ENCODE peak calls at places on chromosomes 7 and 10, in five cellular contexts. One of them, this sample, is unnamed.

GRCh38 chr10:52119507-52119906 is 194.6 kb upstream of the DKK1 start:
- DNase-seq in epithelial cell of esophagus: peak
- DNase-seq in glutamatergic neuron: no peak
- DNase-seq in AG09309: no peak
- DNase-seq in Calu3: no peak
- DNase-seq in this sample: no peak

GRCh38 chr7:151058766-151059361 is 525 bp upstream of the SLC4A2 start:
- DNase-seq in epithelial cell of esophagus: peak
- DNase-seq in glutamatergic neuron: no peak
- DNase-seq in AG09309: no peak
- DNase-seq in Calu3: no peak
- DNase-seq in this sample: peak

GRCh38 chr10:24237801-24238390 is 29.0 kb downstream of the KIAA1217 start:
- DNase-seq in epithelial cell of esophagus: no peak
- DNase-seq in glutamatergic neuron: no peak
- DNase-seq in AG09309: no peak
- DNase-seq in Calu3: no peak
- DNase-seq in this sample: no peak

GRCh38 chr7:149196151-149196704 is 882 bp downstream of the ZNF282 start:
- DNase-seq in epithelial cell of esophagus: peak
- DNase-seq in glutamatergic neuron: peak
- DNase-seq in AG09309: no peak
- DNase-seq in Calu3: no peak
- DNase-seq in this sample: peak

GRCh38 chr7:1015631-1016121 is 28.7 kb upstream of the GPR146 start:
- DNase-seq in epithelial cell of esophagus: no peak
- DNase-seq in glutamatergic neuron: no peak
- DNase-seq in AG09309: no peak
- DNase-seq in Calu3: no peak
- DNase-seq in this sample: no peak

GRCh38 chr10:69800109-69800508 is 1.6 kb upstream of the COL13A1 start:
- DNase-seq in epithelial cell of esophagus: peak
- DNase-seq in glutamatergic neuron: peak
- DNase-seq in AG09309: no peak
- DNase-seq in Calu3: peak
- DNase-seq in this sample: peak

GRCh38 chr10:44989621-44990301 is 11.0 kb upstream of the ZNF22 start:
- DNase-seq in epithelial cell of esophagus: no peak
- DNase-seq in glutamatergic neuron: no peak
- DNase-seq in AG09309: no peak
- DNase-seq in Calu3: no peak
- DNase-seq in this sample: no peak

GRCh38 chr7:108637049-108637621 is 67.5 kb downstream of the DNAJB9 start:
- DNase-seq in epithelial cell of esophagus: no peak
- DNase-seq in glutamatergic neuron: no peak
- DNase-seq in AG09309: no peak
- DNase-seq in Calu3: no peak
- DNase-seq in this sample: no peak

GRCh38 chr10:133465191-133465949 is 11.6 kb downstream of the SCART1 start:
- DNase-seq in epithelial cell of esophagus: no peak
- DNase-seq in glutamatergic neuron: no peak
- DNase-seq in AG09309: no peak
- DNase-seq in Calu3: no peak
- DNase-seq in this sample: peak

GRCh38 chr10:133590970-133591359 is 25.6 kb upstream of the SYCE1 start:
- DNase-seq in epithelial cell of esophagus: no peak
- DNase-seq in glutamatergic neuron: no peak
- DNase-seq in AG09309: no peak
- DNase-seq in Calu3: no peak
- DNase-seq in this sample: no peak

GRCh38 chr10:48659790-48660189 is 24.9 kb upstream of the WDFY4 start:
- DNase-seq in epithelial cell of esophagus: peak
- DNase-seq in glutamatergic neuron: no peak
- DNase-seq in AG09309: no peak
- DNase-seq in Calu3: no peak
- DNase-seq in this sample: no peak

DNA sequence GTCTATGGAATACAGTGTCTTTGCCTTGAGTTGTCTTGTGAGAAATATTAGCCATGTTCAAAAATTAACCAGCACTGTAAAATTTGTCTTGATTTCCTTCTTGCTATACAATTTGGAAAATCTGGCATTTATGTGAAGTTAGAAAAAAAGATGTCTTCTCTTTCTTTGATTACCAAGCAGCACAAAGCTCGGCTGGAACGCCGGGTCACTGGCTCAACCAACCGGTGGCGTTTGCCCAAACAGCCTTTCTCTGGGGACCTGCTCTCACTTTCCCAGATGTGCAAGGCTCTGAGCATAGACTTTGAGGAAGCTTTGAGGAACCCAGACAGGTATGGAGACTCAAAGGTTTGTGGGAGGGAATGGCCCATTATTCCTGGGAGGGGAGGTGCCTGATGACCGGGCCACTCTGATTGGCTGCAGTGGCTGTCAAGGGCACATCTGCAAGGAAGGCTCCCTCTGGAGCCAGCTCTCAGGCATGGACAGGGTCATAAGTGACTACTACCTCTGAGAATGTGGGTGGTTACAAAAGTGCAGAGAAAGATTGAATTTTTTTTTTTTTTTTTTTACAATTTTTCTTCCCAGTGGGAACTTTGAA is 5.6 kb downstream of the BTBD16 start:
- DNase-seq in epithelial cell of esophagus: peak
- DNase-seq in glutamatergic neuron: no peak
- DNase-seq in AG09309: no peak
- DNase-seq in Calu3: no peak
- DNase-seq in this sample: no peak
- TF ChIP-seq CTCF in epithelial cell of esophagus: no peak
- TF ChIP-seq CTCF in glutamatergic neuron: no peak
- TF ChIP-seq CTCF in AG09309: peak
- TF ChIP-seq CTCF in Calu3: no peak
- TF ChIP-seq CTCF in this sample: no peak

GRCh38 chr7:37141742-37142141 is 306.9 kb downstream of the ELMO1 start:
- DNase-seq in epithelial cell of esophagus: no peak
- DNase-seq in glutamatergic neuron: no peak
- DNase-seq in AG09309: no peak
- DNase-seq in Calu3: no peak
- DNase-seq in this sample: no peak
- TF ChIP-seq CTCF in epithelial cell of esophagus: peak
- TF ChIP-seq CTCF in glutamatergic neuron: no peak
- TF ChIP-seq CTCF in AG09309: no peak
- TF ChIP-seq CTCF in Calu3: no peak
- TF ChIP-seq CTCF in this sample: no peak

GRCh38 chr7:92988051-92988450 is 129.7 kb downstream of the SAMD9 start:
- DNase-seq in epithelial cell of esophagus: peak
- DNase-seq in glutamatergic neuron: no peak
- DNase-seq in AG09309: no peak
- DNase-seq in Calu3: peak
- DNase-seq in this sample: no peak
- TF ChIP-seq CTCF in epithelial cell of esophagus: peak
- TF ChIP-seq CTCF in glutamatergic neuron: peak
- TF ChIP-seq CTCF in AG09309: peak
- TF ChIP-seq CTCF in Calu3: no peak
- TF ChIP-seq CTCF in this sample: no peak

DNA sequence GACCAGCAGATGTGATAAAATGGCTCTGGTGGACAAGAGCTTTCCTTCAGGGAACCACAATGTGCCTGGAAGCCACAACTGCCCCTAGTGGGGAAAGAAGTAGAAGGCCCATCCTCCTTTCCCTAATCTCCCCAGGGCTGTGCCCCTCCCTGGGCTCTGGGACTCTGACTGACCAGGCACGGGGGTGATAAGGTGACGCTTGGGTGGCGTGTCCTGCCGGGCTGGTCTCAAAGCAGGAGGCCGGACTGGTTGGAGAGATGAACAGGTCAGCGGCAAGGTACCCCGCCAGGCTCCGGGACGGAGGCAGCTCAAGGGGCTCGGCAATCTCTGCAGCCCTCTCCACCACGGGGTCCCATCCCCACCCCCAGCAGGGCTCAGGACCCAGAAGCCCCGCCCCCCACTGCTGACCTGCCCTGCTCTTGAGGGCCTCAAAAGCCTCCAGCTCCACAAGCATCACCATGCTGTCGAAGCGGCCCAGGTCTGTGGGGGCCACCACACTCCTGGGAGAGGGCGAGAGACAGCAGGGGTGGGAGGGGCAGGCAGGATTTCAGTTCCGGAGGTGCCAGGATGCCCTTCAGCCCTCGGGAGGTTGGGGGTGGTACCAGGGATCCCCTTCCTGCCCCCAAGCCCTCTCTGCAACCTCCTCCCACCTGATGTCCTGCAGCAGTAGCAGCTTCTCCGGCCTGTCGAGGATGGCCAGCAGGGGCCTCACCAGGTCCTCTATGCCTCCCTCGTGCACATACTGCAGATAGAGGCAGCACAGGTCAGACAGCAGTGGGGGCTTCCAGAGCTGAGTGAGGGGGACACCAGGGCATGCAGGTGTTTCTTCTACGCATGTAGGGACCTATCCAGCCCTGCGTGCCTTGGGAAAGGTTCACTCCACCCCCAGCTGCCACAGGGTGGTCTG is 12.2 kb downstream of the LZTS2 start:
- DNase-seq in epithelial cell of esophagus: no peak
- DNase-seq in glutamatergic neuron: no peak
- DNase-seq in AG09309: no peak
- DNase-seq in Calu3: peak
- DNase-seq in this sample: no peak
- TF ChIP-seq CTCF in epithelial cell of esophagus: peak
- TF ChIP-seq CTCF in glutamatergic neuron: no peak
- TF ChIP-seq CTCF in AG09309: peak
- TF ChIP-seq CTCF in Calu3: peak
- TF ChIP-seq CTCF in this sample: no peak

This sample was measured in GM13976.